ENCODE peak calls at places on chromosomes 4 and X, in five cellular contexts. N is lower leg skin, C is fibroblast of pulmonary artery, J is aorta, H is GM23248. E is an unnamed sample.

GRCh38 chrX:40749874-40750273 is 14.5 kb upstream of the MED14 start:
- DNase-seq in H (peak), J (no peak), C (no peak), N (no peak), E (no peak)

GRCh38 chrX:104085919-104086318 is 9.9 kb upstream of the TMSB15C start:
- DNase-seq in H (no peak), J (no peak), C (no peak), N (no peak), E (no peak)

GRCh38 chr4:42655921-42656735 is 777 bp downstream of the ATP8A1 start:
- DNase-seq in C (no peak), N (peak), H (peak), J (peak), E (peak)

GRCh38 chr4:113990886-113991285 is 11.4 kb upstream of the ARSJ start:
- DNase-seq in N (no peak), J (no peak), C (no peak), H (no peak), E (no peak)

GRCh38 chrX:51336584-51336983 is 4.0 kb downstream of the NUDT10 start:
- DNase-seq in N (no peak), H (peak), J (no peak), C (peak), E (no peak)

GRCh38 chr4:20395160-20395773 is 143.6 kb downstream of the SLIT2 start:
- DNase-seq in N (no peak), H (peak), J (no peak), C (peak), E (no peak)

GRCh38 chr4:145828802-145829485 is 109.7 kb downstream of the ZNF827 start:
- DNase-seq in J (no peak), H (no peak), N (no peak), C (no peak), E (no peak)

GRCh38 chrX:132615396-132616131 is 126.7 kb upstream of the MBNL3 start:
- DNase-seq in C (peak), N (no peak), J (no peak), H (peak), E (peak)

GRCh38 chr4:156321203-156321602 is 367.5 kb upstream of the CTSO start:
- DNase-seq in N (no peak), C (peak), H (peak), J (no peak), E (no peak)

GRCh38 chrX:111585337-111585736 is 73.9 kb downstream of the SERTM2 start:
- DNase-seq in H (no peak), J (no peak), N (no peak), C (no peak), E (no peak)

GRCh38 chr4:122785099-122785498 is 41.5 kb upstream of the FGF2 start:
- DNase-seq in C (no peak), J (no peak), H (no peak), N (no peak), E (no peak)

GRCh38 chr4:168877407-168877778 is 132.7 kb downstream of the CBR4 start:
- DNase-seq in J (no peak), C (no peak), H (no peak), N (no peak), E (no peak)

GRCh38 chr4:81688085-81688484 is 216.4 kb upstream of the RASGEF1B start:
- DNase-seq in C (peak), H (peak), J (no peak), N (no peak), E (no peak)

GRCh38 chrX:24946369-24946768 is 69.4 kb downstream of the ARX start:
- DNase-seq in J (no peak), H (no peak), C (no peak), N (no peak), E (no peak)

GRCh38 chr4:8295471-8295870 is 25.9 kb downstream of the HTRA3 start:
- DNase-seq in C (no peak), N (peak), J (peak), H (no peak), E (no peak)

GRCh38 chr4:78018271-78019049 is 38.7 kb upstream of the FRAS1 start:
- DNase-seq in J (no peak), C (no peak), N (no peak), H (no peak), E (no peak)

GRCh38 chr4:127708985-127709384 is 21.2 kb upstream of the SLC25A31 start:
- DNase-seq in C (peak), N (no peak), J (no peak), H (peak), E (no peak)

GRCh38 chrX:47266643-47267042 is 33.8 kb downstream of the USP11 start:
- DNase-seq in C (no peak), N (no peak), J (no peak), H (no peak), E (no peak)

GRCh38 chrX:152632445-152633097 is 5.1 kb upstream of the GABRQ start:
- DNase-seq in J (no peak), H (peak), C (peak), N (no peak), E (peak)

GRCh38 chr4:47668810-47669408 is 169.0 kb downstream of the CORIN start:
- DNase-seq in C (peak), J (no peak), H (peak), N (no peak), E (no peak)

GRCh38 chr4:89136525-89136924 is 25.2 kb downstream of the TIGD2 start:
- DNase-seq in J (no peak), C (no peak), N (no peak), H (peak), E (no peak)

GRCh38 chrX:2492536-2493218 is 8.1 kb downstream of the DHRSX start:
- DNase-seq in C (no peak), J (no peak), N (no peak), H (no peak), E (no peak)

GRCh38 chr4:94127707-94128328 is 79.8 kb upstream of the SMARCAD1 start:
- DNase-seq in C (peak), N (no peak), H (peak), J (no peak), E (no peak)

GRCh38 chrX:117274943-117275342 is 812.2 kb upstream of the CT83 start:
- DNase-seq in J (no peak), H (no peak), N (no peak), C (no peak), E (no peak)

GRCh38 chr4:147094228-147094627 is 148.6 kb upstream of the TTC29 start:
- DNase-seq in H (no peak), C (no peak), N (no peak), J (no peak), E (no peak)

GRCh38 chrX:149003863-149004660 is 501.0 kb downstream of the IDS start:
- DNase-seq in H (no peak), J (no peak), N (no peak), C (peak), E (no peak)

GRCh38 chrX:54044877-54045328 is 630 bp upstream of the PHF8 start:
- DNase-seq in C (no peak), J (no peak), H (no peak), N (no peak), E (no peak)

GRCh38 chr4:170589597-170590191 is 499.9 kb upstream of the AADAT start:
- DNase-seq in J (no peak), C (peak), H (peak), N (no peak), E (no peak)

GRCh38 chr4:36292551-36293188 is 11.3 kb downstream of the DTHD1 start:
- DNase-seq in C (peak), H (peak), J (no peak), N (no peak), E (no peak)

DNA sequence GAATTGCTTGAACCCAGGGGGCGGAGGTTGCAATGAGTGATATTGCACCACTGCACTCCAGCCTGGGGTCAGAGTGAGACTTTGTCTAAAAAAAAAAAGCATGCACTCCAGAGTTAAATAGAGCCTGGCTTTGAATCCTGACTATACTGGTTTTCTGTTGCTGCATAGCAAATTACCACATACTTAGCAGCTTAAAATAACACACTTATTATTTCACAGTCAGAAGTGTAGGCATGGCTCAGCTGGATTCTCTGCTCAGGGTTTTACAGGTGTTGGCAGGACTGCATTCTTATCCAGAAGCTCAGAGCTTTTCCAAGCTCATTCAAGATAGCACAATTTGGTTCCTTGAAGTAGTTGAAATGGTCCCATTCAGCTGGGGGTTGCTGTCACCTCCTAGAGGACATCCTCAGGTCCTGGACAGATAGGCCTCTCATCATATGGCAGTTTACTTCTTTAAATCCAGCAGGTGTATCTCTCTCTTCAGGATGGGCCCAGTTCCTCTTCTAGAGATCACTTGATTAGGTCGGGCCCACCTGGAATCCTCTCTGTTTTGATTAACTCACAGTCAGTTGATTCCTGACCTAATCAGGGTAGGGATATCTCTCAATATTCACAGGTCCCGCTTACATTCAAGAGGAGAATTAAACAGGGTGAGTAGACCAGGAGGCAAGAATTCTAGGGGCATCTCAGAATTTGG is 26.8 kb downstream of the DOCK11 start:
- DNase-seq in J (no peak), C (no peak), N (no peak), H (peak), E (no peak)
- H3K4me3 ChIP-seq in J (no peak), C (no peak), N (no peak), H (no peak), E (no peak)

DNA sequence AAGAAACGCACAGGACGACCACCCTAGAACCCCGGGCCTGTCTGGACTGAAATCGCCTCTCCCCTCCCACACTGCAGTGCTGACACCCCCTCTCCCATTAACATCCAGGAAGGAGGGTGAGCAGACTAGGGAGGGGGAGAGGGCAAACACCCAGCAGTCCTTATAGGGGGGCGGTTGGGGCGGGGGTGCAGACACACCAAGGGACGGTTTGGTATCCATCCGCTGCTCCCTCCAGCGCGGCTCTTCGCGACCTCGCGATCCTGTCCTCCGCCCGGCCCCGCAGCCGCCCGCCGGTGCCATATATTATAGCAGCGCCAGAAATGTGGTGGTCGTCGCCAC is 411 bp upstream of the GPRASP1 start:
- DNase-seq in C (no peak), N (no peak), H (no peak), J (no peak), E (no peak)
- H3K4me3 ChIP-seq in C (peak), N (peak), H (peak), J (peak), E (peak)

GRCh38 chr4:118265312-118266144 is 87.3 kb downstream of the PRSS12 start:
- DNase-seq in J (peak), C (peak), H (peak), N (no peak), E (peak)
- H3K4me3 ChIP-seq in J (peak), C (peak), H (peak), N (peak), E (peak)

GRCh38 chr4:52716364-52717151 is 34.7 kb downstream of the ERVMER34-1 start:
- DNase-seq in H (no peak), C (no peak), J (no peak), N (no peak), E (no peak)
- H3K4me3 ChIP-seq in H (no peak), C (no peak), J (no peak), N (no peak), E (no peak)

GRCh38 chr4:25171451-25171850 is 11.2 kb upstream of the SEPSECS start:
- DNase-seq in J (no peak), H (no peak), N (no peak), C (no peak), E (no peak)
- H3K4me3 ChIP-seq in J (no peak), H (no peak), N (no peak), C (no peak), E (no peak)

GRCh38 chrX:48474127-48474526 is 1.9 kb upstream of the FTSJ1 start:
- DNase-seq in C (peak), J (no peak), N (no peak), H (peak), E (no peak)
- H3K4me3 ChIP-seq in C (no peak), J (no peak), N (no peak), H (no peak), E (no peak)

GRCh38 chr4:31169851-31170250 is 449.7 kb downstream of the PCDH7 start:
- DNase-seq in H (no peak), J (no peak), N (no peak), C (no peak), E (no peak)
- H3K4me3 ChIP-seq in H (no peak), J (no peak), N (no peak), C (no peak), E (no peak)

GRCh38 chrX:49183701-49184281 is 2.4 kb downstream of the PRICKLE3 start:
- DNase-seq in N (no peak), J (peak), H (no peak), C (no peak), E (no peak)

GRCh38 chrX:49186125-49187027 is at the start of gene PRICKLE3:
- DNase-seq in J (peak), C (peak), H (peak), N (peak), E (peak)

GRCh38 chrX:49185062-49185394 is 1.1 kb downstream of the PRICKLE3 start:
- DNase-seq in J (no peak), H (peak), N (no peak), C (no peak), E (no peak)

GRCh38 chrX:49187028-49187394 is 838 bp upstream of the PRICKLE3 start:
- DNase-seq in N (no peak), H (no peak), J (no peak), C (no peak), E (no peak)

DNA sequence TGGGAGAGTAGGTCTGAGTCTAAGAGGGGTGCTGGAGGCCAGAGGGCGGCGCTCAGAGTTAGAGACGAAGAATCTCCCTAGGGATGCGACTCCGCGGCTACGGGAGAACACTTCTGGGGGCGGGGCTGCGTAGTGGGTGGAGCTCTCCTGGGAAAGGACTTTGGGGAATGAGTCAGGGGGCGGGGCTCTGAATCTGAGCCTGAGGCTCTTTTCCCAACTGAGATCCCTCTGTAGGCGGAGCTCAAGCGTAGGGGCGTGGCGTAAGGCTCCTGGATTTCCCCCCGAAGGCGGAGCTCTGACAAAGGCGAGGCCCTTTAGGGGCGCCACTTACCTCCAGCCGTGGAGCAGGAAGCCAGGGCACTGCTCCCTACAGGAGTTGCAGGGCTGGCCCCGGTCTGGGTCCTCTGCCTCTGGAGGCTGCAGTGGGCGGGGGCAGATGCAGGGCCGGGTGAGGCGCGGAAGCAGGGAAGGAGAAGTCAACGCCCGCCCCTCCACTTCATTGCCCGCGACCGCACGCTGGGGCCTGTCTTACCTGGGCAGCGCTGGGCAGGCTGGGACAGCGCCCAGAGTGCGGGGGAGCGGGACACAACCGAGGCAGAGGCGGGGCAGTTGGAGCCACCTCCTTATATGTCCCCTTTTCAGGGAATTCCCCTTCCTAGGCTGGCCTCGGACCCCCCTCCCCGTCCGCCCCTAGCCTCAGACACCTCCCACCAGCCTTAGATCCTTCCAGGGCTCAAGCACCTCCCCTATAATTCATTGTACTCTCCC is 1.7 kb downstream of the PRICKLE3 start:
- DNase-seq in N (peak), H (peak), C (peak), J (peak), E (peak)
- H3K4me3 ChIP-seq in N (no peak), H (peak), C (peak), J (no peak), E (peak)

GRCh38 chrX:50165727-50166126 is 35.1 kb downstream of the AKAP4 start:
- DNase-seq in C (no peak), J (no peak), N (no peak), H (no peak), E (no peak)

GRCh38 chrX:50169717-50170116 is 31.1 kb downstream of the AKAP4 start:
- DNase-seq in N (no peak), J (no peak), H (no peak), C (no peak), E (no peak)

GRCh38 chrX:50168305-50168704 is 32.5 kb downstream of the AKAP4 start:
- DNase-seq in H (no peak), C (peak), J (no peak), N (no peak), E (no peak)

DNA sequence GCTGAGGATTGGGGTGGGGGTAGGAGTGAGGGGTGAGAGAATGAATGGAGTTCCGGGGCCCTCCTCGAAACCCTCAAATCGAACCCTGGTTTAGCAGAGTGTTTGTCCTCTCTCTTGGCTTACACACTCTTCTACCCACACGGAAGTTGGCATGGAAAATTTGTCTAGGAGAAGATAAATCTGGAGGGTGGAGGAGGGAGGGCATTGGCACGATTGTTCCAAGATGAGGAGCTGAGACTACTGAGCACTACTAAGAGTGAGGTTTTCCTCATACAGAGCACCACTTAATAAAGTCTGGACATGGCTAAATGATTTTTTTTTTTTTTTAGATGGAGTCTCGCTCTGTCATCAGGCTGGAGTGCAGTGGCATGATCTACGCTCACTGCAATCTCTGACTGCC is 33.4 kb downstream of the AKAP4 start:
- DNase-seq in J (no peak), N (no peak), H (no peak), C (no peak), E (no peak)
- H3K4me3 ChIP-seq in J (no peak), N (no peak), H (no peak), C (no peak), E (no peak)

E was measured in lung.